ENCODE peak calls at places on chromosomes 13 and 19, in eight cellular contexts. R is hepatocyte; C is amniotic stem cell; F is CD4-positive, alpha-beta T cell; W is stromal cell of bone marrow; Q is stimulated activated CD4-positive, alpha-beta T cell treated with anti-CD3 and anti-CD28 coated beads, Interleukin-2, amount 100 ng/mL, for 48 hours; J is activated CD4-positive, alpha-beta T cell treated with anti-CD3 and anti-CD28 coated beads, Interleukin-2, amount 50 U/mL, for 1 hour; Y is adipocyte. Z is an unnamed sample.

GRCh38 chr13:79736356-79736755 is 255.4 kb downstream of the NDFIP2 start:
- DNase-seq in R (no peak), C (no peak), F (no peak), W (no peak), Q (no peak), J (no peak), Y (no peak), Z (no peak)

GRCh38 chr19:7145494-7145893 is 76.0 kb downstream of the ZNF557 start:
- DNase-seq in R (no peak), C (no peak), F (no peak), W (no peak), Q (no peak), J (no peak), Y (no peak), Z (no peak)

GRCh38 chr19:39500543-39500942 is 1.8 kb downstream of the DLL3 start:
- DNase-seq in R (no peak), C (no peak), F (no peak), W (no peak), Q (no peak), J (no peak), Y (no peak), Z (no peak)

GRCh38 chr13:110627351-110627750 is 12.0 kb downstream of the NAXD start:
- DNase-seq in R (no peak), C (no peak), F (no peak), W (no peak), Q (no peak), J (no peak), Y (no peak), Z (no peak)

GRCh38 chr13:47397739-47398138 is 500.9 kb upstream of the HTR2A start:
- DNase-seq in R (peak; percentile 39), C (no peak), F (no peak), W (no peak), Q (no peak), J (no peak), Y (no peak), Z (no peak)

GRCh38 chr13:49214917-49215376 is 5.2 kb upstream of the MLNR start:
- DNase-seq in R (no peak), C (no peak), F (no peak), W (no peak), Q (no peak), J (peak; percentile 15), Y (no peak), Z (no peak)

GRCh38 chr13:34357435-34358232 is 539.7 kb downstream of the RFC3 start:
- DNase-seq in R (no peak), C (peak; percentile 62), F (no peak), W (peak; percentile 50), Q (no peak), J (no peak), Y (peak; percentile 76), Z (no peak)

GRCh38 chr13:73090116-73090811 is 31.5 kb downstream of the KLF5 start:
- DNase-seq in R (peak; percentile 80), C (peak; percentile 15), F (no peak), W (no peak), Q (no peak), J (no peak), Y (peak; percentile 46), Z (peak; percentile 67)

GRCh38 chr13:45367358-45367757 is 26.4 kb upstream of the TPT1 start:
- DNase-seq in R (peak; percentile 80), C (peak; percentile 81), F (peak; percentile 87), W (peak; percentile 84), Q (peak; percentile 80), J (peak; percentile 86), Y (peak; percentile 52), Z (peak; percentile 56)

GRCh38 chr19:3324405-3324856 is 42.0 kb upstream of the NFIC start:
- DNase-seq in R (no peak), C (no peak), F (peak; percentile 71), W (no peak), Q (peak; percentile 88), J (peak; percentile 75), Y (peak; percentile 54), Z (no peak)

GRCh38 chr19:57063070-57063469 is 56.7 kb upstream of the USP29 start:
- DNase-seq in R (no peak), C (no peak), F (no peak), W (no peak), Q (no peak), J (no peak), Y (no peak), Z (no peak)

GRCh38 chr19:15398501-15399233 is 19.1 kb upstream of the AKAP8 start:
- DNase-seq in R (no peak), C (no peak), F (no peak), W (no peak), Q (no peak), J (no peak), Y (no peak), Z (no peak)

GRCh38 chr13:112928020-112928931 is 40.7 kb upstream of the MCF2L start:
- DNase-seq in R (no peak), C (no peak), F (no peak), W (no peak), Q (no peak), J (no peak), Y (no peak), Z (no peak)

GRCh38 chr13:45472171-45472705 is 7.5 kb downstream of the COG3 start:
- DNase-seq in R (no peak), C (no peak), F (no peak), W (peak; percentile 31), Q (no peak), J (no peak), Y (peak; percentile 51), Z (no peak)

GRCh38 chr13:113906566-113906965 is 42.7 kb upstream of the GAS6 start:
- DNase-seq in R (no peak), C (no peak), F (no peak), W (no peak), Q (no peak), J (no peak), Y (no peak), Z (no peak)

Z was measured in astrocyte of the cerebellum.